ENCODE peak calls at places on chromosomes 3 and 15, in ten cellular contexts. V is occipital lobe; K is AG09309; F is GM23248; Y is memory B cell; P is psoas muscle; C is NCI-H1436 treated with DMSO at 0.1 percent for 48 hours; O is CD8-positive, alpha-beta memory T cell; T is iris pigment epithelial cell; Q is caudate nucleus. Z is an unnamed sample.

GRCh38 chr15:40063563-40064011 is 24.6 kb upstream of the SRP14 start:
- DNase-seq in V (peak), K (no peak), F (peak), Y (no peak), P (peak), C (no peak), O (no peak), T (peak), Q (peak), Z (no peak)

GRCh38 chr15:70562906-70563305 is 200.5 kb downstream of the UACA start:
- DNase-seq in V (no peak), K (no peak), F (no peak), Y (no peak), P (no peak), C (no peak), O (no peak), T (no peak), Q (no peak), Z (no peak)

GRCh38 chr15:93141373-93141790 is 52.4 kb upstream of the RGMA start:
- DNase-seq in V (no peak), K (no peak), F (no peak), Y (no peak), P (no peak), C (no peak), O (peak), T (no peak), Q (no peak), Z (no peak)

GRCh38 chr3:99817047-99817436 is 620 bp upstream of the CMSS1 start:
- DNase-seq in V (no peak), K (no peak), F (peak), Y (no peak), P (peak), C (no peak), O (no peak), T (no peak), Q (peak), Z (no peak)

GRCh38 chr3:124172846-124173245 is 180.9 kb upstream of the ROPN1 start:
- DNase-seq in V (no peak), K (no peak), F (no peak), Y (no peak), P (no peak), C (no peak), O (no peak), T (no peak), Q (no peak), Z (no peak)

GRCh38 chr3:186241910-186242821 is 119.9 kb downstream of the DGKG start:
- DNase-seq in V (peak), K (peak), F (peak), Y (peak), P (peak), C (no peak), O (no peak), T (peak), Q (peak), Z (peak)

GRCh38 chr15:52008326-52008697 is 10.7 kb upstream of the MAPK6 start:
- DNase-seq in V (no peak), K (no peak), F (no peak), Y (no peak), P (no peak), C (no peak), O (no peak), T (no peak), Q (no peak), Z (no peak)

GRCh38 chr3:151201046-151201730 is 1.8 kb downstream of the GPR171 start:
- DNase-seq in V (no peak), K (no peak), F (no peak), Y (no peak), P (no peak), C (no peak), O (no peak), T (no peak), Q (no peak), Z (no peak)

GRCh38 chr15:70471517-70471916 is 291.8 kb downstream of the UACA start:
- DNase-seq in V (no peak), K (no peak), F (no peak), Y (no peak), P (no peak), C (no peak), O (no peak), T (no peak), Q (no peak), Z (no peak)

GRCh38 chr3:7573330-7573729 is 712.4 kb downstream of the GRM7 start:
- DNase-seq in V (no peak), K (no peak), F (no peak), Y (no peak), P (no peak), C (no peak), O (no peak), T (no peak), Q (no peak), Z (no peak)

GRCh38 chr15:78322724-78323395 is 17.3 kb upstream of the CRABP1 start:
- DNase-seq in V (no peak), K (no peak), F (no peak), Y (no peak), P (peak), C (no peak), O (no peak), T (no peak), Q (no peak), Z (no peak)

GRCh38 chr3:58560771-58561311 is 16.4 kb downstream of the FAM107A start:
- DNase-seq in V (no peak), K (peak), F (peak), Y (no peak), P (no peak), C (no peak), O (no peak), T (peak), Q (no peak), Z (no peak)

GRCh38 chr15:77650285-77650684 is 17.6 kb upstream of the LINGO1 start:
- DNase-seq in V (no peak), K (no peak), F (peak), Y (no peak), P (no peak), C (no peak), O (no peak), T (peak), Q (no peak), Z (no peak)

GRCh38 chr3:177595789-177596188 is 398.5 kb upstream of the TBL1XR1 start:
- DNase-seq in V (no peak), K (no peak), F (peak), Y (no peak), P (no peak), C (no peak), O (no peak), T (peak), Q (no peak), Z (no peak)

GRCh38 chr3:145843561-145843960 is 317.4 kb downstream of the PLOD2 start:
- DNase-seq in V (no peak), K (no peak), F (no peak), Y (no peak), P (no peak), C (no peak), O (no peak), T (no peak), Q (no peak), Z (no peak)

GRCh38 chr15:64137226-64137833 is 14.2 kb upstream of the SNX22 start:
- DNase-seq in V (no peak), K (no peak), F (no peak), Y (peak), P (no peak), C (no peak), O (no peak), T (no peak), Q (no peak), Z (no peak)

GRCh38 chr3:171972965-171973364 is 66.4 kb upstream of the FNDC3B start:
- DNase-seq in V (no peak), K (no peak), F (peak), Y (no peak), P (peak), C (no peak), O (no peak), T (peak), Q (no peak), Z (no peak)

GRCh38 chr3:172882563-172882962 is 132.0 kb downstream of the ECT2 start:
- DNase-seq in V (no peak), K (no peak), F (no peak), Y (no peak), P (no peak), C (no peak), O (no peak), T (no peak), Q (no peak), Z (no peak)

GRCh38 chr15:83158393-83158792 is 49.2 kb downstream of the HDGFL3 start:
- DNase-seq in V (no peak), K (no peak), F (peak), Y (no peak), P (no peak), C (no peak), O (no peak), T (no peak), Q (no peak), Z (no peak)

GRCh38 chr3:62678841-62679240 is 196.4 kb downstream of the CADPS start:
- DNase-seq in V (no peak), K (no peak), F (no peak), Y (no peak), P (no peak), C (no peak), O (no peak), T (no peak), Q (no peak), Z (no peak)

GRCh38 chr3:158839966-158840365 is 38.1 kb downstream of the MFSD1 start:
- DNase-seq in V (no peak), K (no peak), F (no peak), Y (no peak), P (no peak), C (no peak), O (no peak), T (no peak), Q (no peak), Z (no peak)

GRCh38 chr15:35519536-35520149 is 26.3 kb downstream of the DPH6 start:
- DNase-seq in V (no peak), K (no peak), F (peak), Y (no peak), P (no peak), C (no peak), O (no peak), T (peak), Q (no peak), Z (peak)

GRCh38 chr3:157119369-157119951 is 40.5 kb downstream of the CCNL1 start:
- DNase-seq in V (no peak), K (no peak), F (no peak), Y (no peak), P (no peak), C (no peak), O (no peak), T (no peak), Q (no peak), Z (no peak)

GRCh38 chr15:60044636-60045273 is 40.6 kb downstream of the FOXB1 start:
- DNase-seq in V (no peak), K (no peak), F (no peak), Y (no peak), P (no peak), C (no peak), O (no peak), T (no peak), Q (no peak), Z (no peak)

GRCh38 chr3:64693031-64693430 is 5.2 kb upstream of the ADAMTS9 start:
- DNase-seq in V (no peak), K (no peak), F (no peak), Y (no peak), P (no peak), C (no peak), O (no peak), T (no peak), Q (no peak), Z (no peak)

GRCh38 chr15:67433495-67434099 is 87.3 kb upstream of the C15orf61 start:
- DNase-seq in V (no peak), K (peak), F (peak), Y (peak), P (no peak), C (no peak), O (no peak), T (peak), Q (no peak), Z (no peak)

GRCh38 chr15:75842722-75843617 is at the start of gene UBE2Q2:
- DNase-seq in V (peak), K (no peak), F (peak), Y (peak), P (peak), C (no peak), O (peak), T (peak), Q (peak), Z (peak)

GRCh38 chr15:45790325-45790943 is 155.6 kb downstream of the SQOR start:
- DNase-seq in V (no peak), K (no peak), F (peak), Y (no peak), P (no peak), C (no peak), O (no peak), T (peak), Q (no peak), Z (no peak)

GRCh38 chr3:42443819-42444436 is 33.5 kb upstream of the LYZL4 start:
- DNase-seq in V (peak), K (peak), F (peak), Y (peak), P (peak), C (peak), O (peak), T (peak), Q (peak), Z (peak)

GRCh38 chr3:184590795-184591194 is 29.2 kb downstream of the EPHB3 start:
- DNase-seq in V (no peak), K (no peak), F (no peak), Y (no peak), P (no peak), C (no peak), O (no peak), T (no peak), Q (no peak), Z (no peak)

GRCh38 chr3:97979610-97980009 is 7.4 kb upstream of the RIOX2 start:
- DNase-seq in V (no peak), K (no peak), F (no peak), Y (no peak), P (no peak), C (no peak), O (no peak), T (no peak), Q (no peak), Z (no peak)

GRCh38 chr15:64580696-64581407 is 120.5 kb downstream of the ZNF609 start:
- DNase-seq in V (no peak), K (no peak), F (no peak), Y (no peak), P (no peak), C (no peak), O (no peak), T (no peak), Q (no peak), Z (no peak)